ENCODE peak calls at places on chromosome 18, in eight cellular contexts. One of them, this sample, is unnamed.

GRCh38 chr18:25231327-25231691 is 120.7 kb downstream of the ZNF521 start:
- DNase-seq in right lobe of liver: no peak
- DNase-seq in PC-9: no peak
- DNase-seq in mesenchymal stem cell: no peak
- DNase-seq in neural progenitor cell: no peak
- DNase-seq in transverse colon: no peak
- DNase-seq in mammary epithelial cell: no peak
- DNase-seq in tibial nerve: peak; percentile 31
- DNase-seq in this sample: no peak

GRCh38 chr18:69935319-69936190 is 12.1 kb downstream of the CD226 start:
- DNase-seq in right lobe of liver: no peak
- DNase-seq in PC-9: no peak
- DNase-seq in mesenchymal stem cell: no peak
- DNase-seq in neural progenitor cell: peak; percentile 45
- DNase-seq in transverse colon: peak; percentile 51
- DNase-seq in mammary epithelial cell: peak; percentile 58
- DNase-seq in tibial nerve: no peak
- DNase-seq in this sample: peak; percentile 69

GRCh38 chr18:77057043-77057442 is 75.5 kb downstream of the MBP start:
- DNase-seq in right lobe of liver: no peak
- DNase-seq in PC-9: no peak
- DNase-seq in mesenchymal stem cell: no peak
- DNase-seq in neural progenitor cell: no peak
- DNase-seq in transverse colon: no peak
- DNase-seq in mammary epithelial cell: no peak
- DNase-seq in tibial nerve: no peak
- DNase-seq in this sample: no peak

GRCh38 chr18:25298853-25299274 is 53.1 kb downstream of the ZNF521 start:
- DNase-seq in right lobe of liver: peak; percentile 26
- DNase-seq in PC-9: no peak
- DNase-seq in mesenchymal stem cell: peak; percentile 98
- DNase-seq in neural progenitor cell: no peak
- DNase-seq in transverse colon: no peak
- DNase-seq in mammary epithelial cell: peak; percentile 86
- DNase-seq in tibial nerve: no peak
- DNase-seq in this sample: no peak

GRCh38 chr18:54611819-54612218 is 20.8 kb downstream of the DYNAP start:
- DNase-seq in right lobe of liver: no peak
- DNase-seq in PC-9: no peak
- DNase-seq in mesenchymal stem cell: no peak
- DNase-seq in neural progenitor cell: no peak
- DNase-seq in transverse colon: no peak
- DNase-seq in mammary epithelial cell: no peak
- DNase-seq in tibial nerve: no peak
- DNase-seq in this sample: no peak

GRCh38 chr18:48944634-48945033 is 6.1 kb downstream of the SMAD7 start:
- DNase-seq in right lobe of liver: no peak
- DNase-seq in PC-9: no peak
- DNase-seq in mesenchymal stem cell: peak; percentile 57
- DNase-seq in neural progenitor cell: no peak
- DNase-seq in transverse colon: no peak
- DNase-seq in mammary epithelial cell: no peak
- DNase-seq in tibial nerve: no peak
- DNase-seq in this sample: no peak

GRCh38 chr18:79779021-79779699 is 18.6 kb upstream of the KCNG2 start:
- DNase-seq in right lobe of liver: no peak
- DNase-seq in PC-9: no peak
- DNase-seq in mesenchymal stem cell: no peak
- DNase-seq in neural progenitor cell: no peak
- DNase-seq in transverse colon: no peak
- DNase-seq in mammary epithelial cell: no peak
- DNase-seq in tibial nerve: no peak
- DNase-seq in this sample: no peak

GRCh38 chr18:31120594-31120993 is 18.4 kb upstream of the DSC2 start:
- DNase-seq in right lobe of liver: no peak
- DNase-seq in PC-9: no peak
- DNase-seq in mesenchymal stem cell: no peak
- DNase-seq in neural progenitor cell: no peak
- DNase-seq in transverse colon: no peak
- DNase-seq in mammary epithelial cell: no peak
- DNase-seq in tibial nerve: no peak
- DNase-seq in this sample: no peak

GRCh38 chr18:28960146-28960545 is 783.2 kb upstream of the CDH2 start:
- DNase-seq in right lobe of liver: no peak
- DNase-seq in PC-9: no peak
- DNase-seq in mesenchymal stem cell: no peak
- DNase-seq in neural progenitor cell: no peak
- DNase-seq in transverse colon: no peak
- DNase-seq in mammary epithelial cell: peak; percentile 28
- DNase-seq in tibial nerve: no peak
- DNase-seq in this sample: no peak

GRCh38 chr18:9719421-9719981 is 11.4 kb downstream of the RAB31 start:
- DNase-seq in right lobe of liver: no peak
- DNase-seq in PC-9: peak; percentile 82
- DNase-seq in mesenchymal stem cell: peak; percentile 89
- DNase-seq in neural progenitor cell: no peak
- DNase-seq in transverse colon: no peak
- DNase-seq in mammary epithelial cell: peak; percentile 83
- DNase-seq in tibial nerve: no peak
- DNase-seq in this sample: no peak

GRCh38 chr18:9757851-9758587 is 49.9 kb downstream of the RAB31 start:
- DNase-seq in right lobe of liver: no peak
- DNase-seq in PC-9: no peak
- DNase-seq in mesenchymal stem cell: peak; percentile 74
- DNase-seq in neural progenitor cell: no peak
- DNase-seq in transverse colon: no peak
- DNase-seq in mammary epithelial cell: peak; percentile 22
- DNase-seq in tibial nerve: no peak
- DNase-seq in this sample: no peak

GRCh38 chr18:4691836-4692235 is 236.7 kb upstream of the DLGAP1 start:
- DNase-seq in right lobe of liver: no peak
- DNase-seq in PC-9: no peak
- DNase-seq in mesenchymal stem cell: no peak
- DNase-seq in neural progenitor cell: no peak
- DNase-seq in transverse colon: no peak
- DNase-seq in mammary epithelial cell: no peak
- DNase-seq in tibial nerve: no peak
- DNase-seq in this sample: no peak

GRCh38 chr18:50190926-50191325 is 4.0 kb downstream of the MYO5B start:
- DNase-seq in right lobe of liver: no peak
- DNase-seq in PC-9: peak; percentile 76
- DNase-seq in mesenchymal stem cell: no peak
- DNase-seq in neural progenitor cell: no peak
- DNase-seq in transverse colon: no peak
- DNase-seq in mammary epithelial cell: peak; percentile 86
- DNase-seq in tibial nerve: no peak
- DNase-seq in this sample: no peak

GRCh38 chr18:23746851-23747250 is 57.6 kb downstream of the LAMA3 start:
- DNase-seq in right lobe of liver: no peak
- DNase-seq in PC-9: no peak
- DNase-seq in mesenchymal stem cell: no peak
- DNase-seq in neural progenitor cell: no peak
- DNase-seq in transverse colon: no peak
- DNase-seq in mammary epithelial cell: no peak
- DNase-seq in tibial nerve: no peak
- DNase-seq in this sample: no peak

GRCh38 chr18:65975536-65975935 is 224.7 kb downstream of the CDH7 start:
- DNase-seq in right lobe of liver: no peak
- DNase-seq in PC-9: no peak
- DNase-seq in mesenchymal stem cell: no peak
- DNase-seq in neural progenitor cell: no peak
- DNase-seq in transverse colon: no peak
- DNase-seq in mammary epithelial cell: no peak
- DNase-seq in tibial nerve: no peak
- DNase-seq in this sample: no peak

GRCh38 chr18:24160086-24160485 is 21.2 kb downstream of the CABYR start:
- DNase-seq in right lobe of liver: no peak
- DNase-seq in PC-9: peak; percentile 75
- DNase-seq in mesenchymal stem cell: no peak
- DNase-seq in neural progenitor cell: no peak
- DNase-seq in transverse colon: no peak
- DNase-seq in mammary epithelial cell: peak; percentile 60
- DNase-seq in tibial nerve: no peak
- DNase-seq in this sample: no peak

GRCh38 chr18:57585421-57585820 is 1.1 kb downstream of the FECH start:
- DNase-seq in right lobe of liver: no peak
- DNase-seq in PC-9: no peak
- DNase-seq in mesenchymal stem cell: no peak
- DNase-seq in neural progenitor cell: peak; percentile 82
- DNase-seq in transverse colon: no peak
- DNase-seq in mammary epithelial cell: peak; percentile 53
- DNase-seq in tibial nerve: no peak
- DNase-seq in this sample: no peak

GRCh38 chr18:41655074-41655473 is 300.0 kb upstream of the PIK3C3 start:
- DNase-seq in right lobe of liver: no peak
- DNase-seq in PC-9: no peak
- DNase-seq in mesenchymal stem cell: peak; percentile 37
- DNase-seq in neural progenitor cell: no peak
- DNase-seq in transverse colon: no peak
- DNase-seq in mammary epithelial cell: no peak
- DNase-seq in tibial nerve: no peak
- DNase-seq in this sample: no peak

GRCh38 chr18:4096501-4096900 is 358.6 kb downstream of the DLGAP1 start:
- DNase-seq in right lobe of liver: no peak
- DNase-seq in PC-9: no peak
- DNase-seq in mesenchymal stem cell: peak; percentile 19
- DNase-seq in neural progenitor cell: no peak
- DNase-seq in transverse colon: no peak
- DNase-seq in mammary epithelial cell: peak; percentile 14
- DNase-seq in tibial nerve: no peak
- DNase-seq in this sample: no peak

GRCh38 chr18:34122724-34123334 is 101.9 kb downstream of the NOL4 start:
- DNase-seq in right lobe of liver: no peak
- DNase-seq in PC-9: no peak
- DNase-seq in mesenchymal stem cell: peak; percentile 70
- DNase-seq in neural progenitor cell: peak; percentile 72
- DNase-seq in transverse colon: peak; percentile 23
- DNase-seq in mammary epithelial cell: peak; percentile 34
- DNase-seq in tibial nerve: no peak
- DNase-seq in this sample: no peak

GRCh38 chr18:30810580-30810979 is 232.0 kb downstream of the DSC3 start:
- DNase-seq in right lobe of liver: no peak
- DNase-seq in PC-9: no peak
- DNase-seq in mesenchymal stem cell: no peak
- DNase-seq in neural progenitor cell: no peak
- DNase-seq in transverse colon: no peak
- DNase-seq in mammary epithelial cell: no peak
- DNase-seq in tibial nerve: no peak
- DNase-seq in this sample: no peak

GRCh38 chr18:52007109-52007508 is 332.9 kb upstream of the DCC start:
- DNase-seq in right lobe of liver: no peak
- DNase-seq in PC-9: no peak
- DNase-seq in mesenchymal stem cell: no peak
- DNase-seq in neural progenitor cell: no peak
- DNase-seq in transverse colon: no peak
- DNase-seq in mammary epithelial cell: no peak
- DNase-seq in tibial nerve: no peak
- DNase-seq in this sample: no peak

GRCh38 chr18:21134895-21135294 is 23.3 kb upstream of the ROCK1 start:
- DNase-seq in right lobe of liver: no peak
- DNase-seq in PC-9: no peak
- DNase-seq in mesenchymal stem cell: no peak
- DNase-seq in neural progenitor cell: no peak
- DNase-seq in transverse colon: no peak
- DNase-seq in mammary epithelial cell: peak; percentile 20
- DNase-seq in tibial nerve: no peak
- DNase-seq in this sample: no peak

GRCh38 chr18:45291616-45292612 is 323.4 kb upstream of the SLC14A2 start:
- DNase-seq in right lobe of liver: no peak
- DNase-seq in PC-9: no peak
- DNase-seq in mesenchymal stem cell: peak; percentile 45
- DNase-seq in neural progenitor cell: peak; percentile 35
- DNase-seq in transverse colon: no peak
- DNase-seq in mammary epithelial cell: peak; percentile 11
- DNase-seq in tibial nerve: no peak
- DNase-seq in this sample: no peak
- H3K27ac ChIP-seq in right lobe of liver: no peak overlapping the region
- H3K27ac ChIP-seq in PC-9: no peak overlapping the region
- H3K27ac ChIP-seq in mesenchymal stem cell: no peak overlapping the region
- H3K27ac ChIP-seq in neural progenitor cell: no peak overlapping the region
- H3K27ac ChIP-seq in transverse colon: no peak overlapping the region
- H3K27ac ChIP-seq in mammary epithelial cell: no peak overlapping the region
- H3K27ac ChIP-seq in tibial nerve: no peak overlapping the region
- H3K27ac ChIP-seq in this sample: no peak overlapping the region

GRCh38 chr18:14921547-14921946 is 173.6 kb downstream of the ANKRD30B start:
- DNase-seq in right lobe of liver: no peak
- DNase-seq in PC-9: no peak
- DNase-seq in mesenchymal stem cell: no peak
- DNase-seq in neural progenitor cell: no peak
- DNase-seq in transverse colon: peak; percentile 50
- DNase-seq in mammary epithelial cell: no peak
- DNase-seq in tibial nerve: no peak
- DNase-seq in this sample: no peak
- H3K9me3 ChIP-seq in right lobe of liver: no peaks in the 10 kb centered on the region
- H3K9me3 ChIP-seq in PC-9: no peaks in the 10 kb centered on the region
- H3K9me3 ChIP-seq in mesenchymal stem cell: no peaks in the 10 kb centered on the region
- H3K9me3 ChIP-seq in neural progenitor cell: peaks cover 3% of the 10 kb centered on the region
- H3K9me3 ChIP-seq in transverse colon: no peaks in the 10 kb centered on the region
- H3K9me3 ChIP-seq in mammary epithelial cell: peaks cover 2% of the 10 kb centered on the region
- H3K9me3 ChIP-seq in tibial nerve: no peaks in the 10 kb centered on the region
- H3K9me3 ChIP-seq in this sample: no peaks in the 10 kb centered on the region

DNA sequence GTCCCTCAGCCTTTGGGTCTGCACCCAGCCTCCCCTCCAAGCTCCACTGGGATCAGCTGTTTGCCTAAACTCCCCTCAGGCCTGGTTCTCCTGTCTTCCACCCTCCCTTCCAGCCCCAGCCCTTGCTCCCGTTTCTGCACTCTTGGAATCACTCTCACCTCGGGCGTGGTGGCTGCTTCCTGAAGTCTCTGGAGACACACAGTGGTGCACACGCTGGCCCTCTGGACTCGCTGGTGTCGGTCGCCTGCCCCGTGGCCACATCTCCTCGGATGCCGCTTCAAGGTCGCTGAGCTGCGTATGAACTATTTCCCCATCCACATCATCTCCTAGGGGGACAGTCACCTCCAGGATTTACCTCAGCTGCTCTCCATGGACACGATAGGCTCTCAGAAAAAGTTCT is 46.3 kb downstream of the PSMG2 start:
- DNase-seq in right lobe of liver: no peak
- DNase-seq in PC-9: no peak
- DNase-seq in mesenchymal stem cell: no peak
- DNase-seq in neural progenitor cell: no peak
- DNase-seq in transverse colon: no peak
- DNase-seq in mammary epithelial cell: no peak
- DNase-seq in tibial nerve: no peak
- DNase-seq in this sample: no peak
- H3K27ac ChIP-seq in right lobe of liver: no peak overlapping the region
- H3K27ac ChIP-seq in PC-9: no peak overlapping the region
- H3K27ac ChIP-seq in mesenchymal stem cell: peak overlapping the region; percentile 1
- H3K27ac ChIP-seq in neural progenitor cell: no peak overlapping the region
- H3K27ac ChIP-seq in transverse colon: no peak overlapping the region
- H3K27ac ChIP-seq in mammary epithelial cell: no peak overlapping the region
- H3K27ac ChIP-seq in tibial nerve: no peak overlapping the region
- H3K27ac ChIP-seq in this sample: no peak overlapping the region

DNA sequence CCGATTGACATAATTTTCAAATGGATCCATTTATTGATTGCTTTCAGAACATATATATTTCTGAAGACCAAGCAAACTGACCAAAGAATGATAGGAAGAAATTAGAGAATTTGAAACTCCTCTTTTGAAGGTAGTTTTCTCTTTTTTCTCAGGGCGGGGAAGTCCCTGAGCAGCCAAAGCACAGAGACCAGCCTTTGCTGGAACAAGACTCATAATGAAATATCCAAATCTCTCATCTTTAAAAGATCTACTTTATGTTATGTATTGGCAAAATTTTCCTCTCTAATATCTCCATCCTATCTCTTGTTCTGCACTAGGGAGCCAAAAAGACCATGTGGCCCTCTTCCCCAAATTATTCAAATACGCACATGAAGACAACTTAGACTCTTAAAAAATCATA is 379.0 kb upstream of the TCF4 start:
- DNase-seq in right lobe of liver: no peak
- DNase-seq in PC-9: no peak
- DNase-seq in mesenchymal stem cell: no peak
- DNase-seq in neural progenitor cell: no peak
- DNase-seq in transverse colon: no peak
- DNase-seq in mammary epithelial cell: no peak
- DNase-seq in tibial nerve: no peak
- DNase-seq in this sample: no peak
- H3K9me3 ChIP-seq in right lobe of liver: no peaks in the 10 kb centered on the region
- H3K9me3 ChIP-seq in PC-9: no peaks in the 10 kb centered on the region
- H3K9me3 ChIP-seq in mesenchymal stem cell: no peaks in the 10 kb centered on the region
- H3K9me3 ChIP-seq in neural progenitor cell: no peaks in the 10 kb centered on the region
- H3K9me3 ChIP-seq in transverse colon: no peaks in the 10 kb centered on the region
- H3K9me3 ChIP-seq in mammary epithelial cell: no peaks in the 10 kb centered on the region
- H3K9me3 ChIP-seq in tibial nerve: no peaks in the 10 kb centered on the region
- H3K9me3 ChIP-seq in this sample: no peaks in the 10 kb centered on the region

This sample was measured in effector memory CD4-positive, alpha-beta T cell.